ENCODE peak calls at places on chromosomes 13 and 19, in seven cellular contexts. M, R, O, C, H, Y and E are unnamed samples.

GRCh38 chr13:46087481-46087880 is 17.4 kb downstream of the CPB2 start:
- DNase-seq in M (no peak), R (no peak), O (no peak), C (no peak), H (no peak), Y (no peak), E (no peak)

GRCh38 chr13:94674609-94675348 is 37.6 kb downstream of the SOX21 start:
- DNase-seq in M (peak), R (peak), O (peak), C (no peak), H (peak), Y (peak), E (peak)

GRCh38 chr19:33414667-33415605 is 41.4 kb downstream of the CEBPG start:
- DNase-seq in M (no peak), R (no peak), O (no peak), C (no peak), H (no peak), Y (no peak), E (no peak)

GRCh38 chr19:35513975-35514809 is 743 bp upstream of the DMKN start:
- DNase-seq in M (no peak), R (peak), O (no peak), C (no peak), H (no peak), Y (no peak), E (peak)

GRCh38 chr19:19354007-19354406 is 33.4 kb downstream of the MAU2 start:
- DNase-seq in M (no peak), R (no peak), O (no peak), C (no peak), H (no peak), Y (no peak), E (no peak)

GRCh38 chr13:26529441-26529840 is 28.0 kb upstream of the WASF3 start:
- DNase-seq in M (peak), R (peak), O (peak), C (no peak), H (peak), Y (peak), E (peak)

GRCh38 chr13:31631071-31631470 is 108.3 kb upstream of the RXFP2 start:
- DNase-seq in M (peak), R (no peak), O (no peak), C (no peak), H (no peak), Y (no peak), E (no peak)

GRCh38 chr13:98910501-98910951 is 67.3 kb downstream of the DOCK9 start:
- DNase-seq in M (peak), R (no peak), O (peak), C (no peak), H (peak), Y (no peak), E (no peak)

GRCh38 chr19:2550431-2551171 is 74.7 kb downstream of the GADD45B start:
- DNase-seq in M (peak), R (no peak), O (no peak), C (peak), H (no peak), Y (no peak), E (no peak)

GRCh38 chr13:43431279-43431678 is 355.5 kb downstream of the ENOX1 start:
- DNase-seq in M (no peak), R (no peak), O (no peak), C (peak), H (no peak), Y (no peak), E (no peak)

GRCh38 chr13:50731400-50731799 is 112.1 kb downstream of the DLEU7 start:
- DNase-seq in M (no peak), R (no peak), O (no peak), C (no peak), H (no peak), Y (no peak), E (peak)

GRCh38 chr19:3554254-3555083 is 2.9 kb downstream of the MFSD12 start:
- DNase-seq in M (no peak), R (no peak), O (peak), C (no peak), H (peak), Y (no peak), E (no peak)

GRCh38 chr13:44934724-44935123 is 54.5 kb downstream of the NUFIP1 start:
- DNase-seq in M (peak), R (no peak), O (no peak), C (no peak), H (no peak), Y (no peak), E (peak)

GRCh38 chr19:54906819-54907218 is 871 bp downstream of the NCR1 start:
- DNase-seq in M (no peak), R (no peak), O (no peak), C (no peak), H (no peak), Y (no peak), E (no peak)

GRCh38 chr19:33296473-33297060 is 5.8 kb downstream of the CEBPA start:
- DNase-seq in M (no peak), R (no peak), O (no peak), C (no peak), H (no peak), Y (no peak), E (no peak)

GRCh38 chr19:55369651-55370304 is 485 bp downstream of the IL11 start:
- DNase-seq in M (no peak), R (peak), O (peak), C (no peak), H (peak), Y (no peak), E (peak)

GRCh38 chr13:46296920-46297319 is 85.2 kb downstream of the LRRC63 start:
- DNase-seq in M (peak), R (no peak), O (no peak), C (no peak), H (no peak), Y (no peak), E (peak)

GRCh38 chr19:3190470-3190770 is 4.7 kb downstream of the NCLN start:
- DNase-seq in M (no peak), R (no peak), O (no peak), C (no peak), H (no peak), Y (no peak), E (no peak)

GRCh38 chr19:37692956-37693660 is 26.5 kb downstream of the ZNF607 start:
- DNase-seq in M (no peak), R (no peak), O (no peak), C (no peak), H (no peak), Y (no peak), E (no peak)